ENCODE peak calls at places on chromosomes 12 and 14, in seven cellular contexts. I is NCI-H2171 treated with DMSO at 0.1 percent for 48 hours, U is right atrium auricular region, J is HEK293T, A is RPMI7951, T is activated gamma-delta T cell treated with Interleukin-2 at 50 U/mL for 16 hours, P is fibroblast of lung. R is an unnamed sample.

GRCh38 chr12:91896725-91897515 is 248.7 kb downstream of the BTG1 start:
- DNase-seq in J (no peak), I (no peak), P (peak), U (peak), A (no peak), T (no peak), R (no peak)

GRCh38 chr12:58888131-58888783 is 32.0 kb downstream of the LRIG3 start:
- DNase-seq in I (peak), T (no peak), A (no peak), U (no peak), J (no peak), P (peak), R (no peak)

GRCh38 chr14:54475187-54475881 is 13.4 kb downstream of the GMFB start:
- DNase-seq in I (no peak), P (peak), J (no peak), T (no peak), U (no peak), A (no peak), R (no peak)

GRCh38 chr12:107884769-107885694 is 110.5 kb downstream of the ASCL4 start:
- DNase-seq in U (peak), P (peak), J (peak), I (peak), A (peak), T (peak), R (peak)

GRCh38 chr14:94797887-94798286 is 28.0 kb upstream of the GSC start:
- DNase-seq in J (no peak), P (no peak), I (no peak), T (no peak), U (no peak), A (no peak), R (no peak)

GRCh38 chr12:106022568-106023012 is 116.2 kb downstream of the NUAK1 start:
- DNase-seq in I (no peak), A (peak), U (no peak), J (no peak), T (no peak), P (no peak), R (no peak)

GRCh38 chr12:55847603-55848329 is 5.0 kb upstream of the MMP19 start:
- DNase-seq in I (no peak), A (peak), U (peak), T (no peak), P (peak), J (peak), R (no peak)

GRCh38 chr12:5554711-5555110 is 122.8 kb downstream of the NTF3 start:
- DNase-seq in A (peak), U (no peak), J (no peak), I (no peak), P (peak), T (no peak), R (no peak)

GRCh38 chr12:122166422-122167327 is 7.3 kb downstream of the IL31 start:
- DNase-seq in P (no peak), J (no peak), A (no peak), U (no peak), T (no peak), I (peak), R (peak)

GRCh38 chr14:67919259-67919658 is 99.7 kb downstream of the RAD51B start:
- DNase-seq in A (no peak), J (no peak), I (no peak), U (no peak), P (peak), T (no peak), R (no peak)

GRCh38 chr12:28755027-28755426 is 394.1 kb upstream of the FAR2 start:
- DNase-seq in I (no peak), P (no peak), J (no peak), A (no peak), U (no peak), T (no peak), R (no peak)

GRCh38 chr14:23434488-23435219 is 806 bp downstream of the MYH7 start:
- DNase-seq in T (no peak), A (no peak), J (no peak), I (no peak), U (peak), P (no peak), R (no peak)

GRCh38 chr14:50011242-50011641 is 105.1 kb downstream of the VCPKMT start:
- DNase-seq in P (no peak), J (no peak), A (no peak), T (no peak), I (no peak), U (no peak), R (no peak)

R was measured in NCI-H524.